ENCODE peak calls at places on chromosomes 12 and 14, in seven cellular contexts. N is CD4-positive, alpha-beta T cell; O is CMK; Z is mucosa of gallbladder; X is SJCRH30; E is MG63; D is fibroblast of the aortic adventitia. F is an unnamed sample.
A peak's percentile ranks its signal among the peaks of the same experiment; 100 is the strongest.

GRCh38 chr14:68715032-68715924 is 77.6 kb downstream of the ZFP36L1 start:
- DNase-seq in Z (no peak), O (no peak), X (peak; percentile 88), D (no peak), N (no peak), E (no peak), F (no peak)

GRCh38 chr14:89266754-89267153 is 150.3 kb downstream of the FOXN3 start:
- DNase-seq in N (no peak), D (no peak), X (no peak), Z (no peak), O (no peak), E (no peak), F (no peak)

GRCh38 chr12:95266250-95266649 is 48.6 kb downstream of the VEZT start:
- DNase-seq in X (no peak), E (no peak), O (no peak), N (no peak), Z (no peak), D (no peak), F (no peak)

GRCh38 chr12:102874819-102875218 is 42.2 kb downstream of the PAH start:
- DNase-seq in O (no peak), D (no peak), Z (no peak), E (no peak), N (no peak), X (no peak), F (no peak)

GRCh38 chr12:129331356-129332085 is 478.2 kb downstream of the GLT1D1 start:
- DNase-seq in X (no peak), N (no peak), D (no peak), O (no peak), E (no peak), Z (no peak), F (no peak)

GRCh38 chr14:97697772-97698171 is 900.6 kb downstream of the VRK1 start:
- DNase-seq in O (no peak), E (no peak), X (no peak), D (no peak), N (no peak), Z (no peak), F (no peak)

GRCh38 chr12:95169368-95169767 is 47.9 kb downstream of the FGD6 start:
- DNase-seq in Z (peak; percentile 64), N (no peak), D (peak; percentile 67), X (peak; percentile 12), O (peak; percentile 27), E (peak; percentile 45), F (no peak)

GRCh38 chr12:120992989-120993388 is 14.6 kb downstream of the HNF1A start:
- DNase-seq in X (no peak), N (no peak), O (no peak), Z (no peak), D (no peak), E (no peak), F (no peak)

GRCh38 chr12:123278150-123278627 is 6.5 kb upstream of the CDK2AP1 start:
- DNase-seq in D (no peak), E (no peak), Z (no peak), O (no peak), X (no peak), N (no peak), F (no peak)

GRCh38 chr12:27119797-27120196 is 37.4 kb upstream of the C12orf71 start:
- DNase-seq in N (no peak), Z (no peak), O (no peak), E (no peak), D (no peak), X (no peak), F (no peak)

GRCh38 chr14:92696356-92696755 is 52.1 kb downstream of the LGMN start:
- DNase-seq in E (no peak), Z (no peak), D (no peak), N (no peak), O (no peak), X (no peak), F (no peak)

GRCh38 chr12:10740182-10740581 is 17.1 kb upstream of the YBX3 start:
- DNase-seq in O (no peak), N (no peak), D (no peak), X (no peak), E (no peak), Z (no peak), F (no peak)

GRCh38 chr12:30719060-30719459 is 23.4 kb upstream of the IPO8 start:
- DNase-seq in E (peak; percentile 84), X (no peak), O (no peak), N (no peak), Z (no peak), D (peak; percentile 72), F (no peak)

GRCh38 chr14:22099942-22100763 is 426.5 kb upstream of the OR4E1 start:
- DNase-seq in D (peak; percentile 32), N (peak; percentile 58), O (no peak), X (peak; percentile 13), Z (peak; percentile 70), E (peak; percentile 22), F (peak; percentile 70)

GRCh38 chr12:60123443-60124000 is 527.7 kb downstream of the SLC16A7 start:
- DNase-seq in E (no peak), O (no peak), N (no peak), Z (no peak), D (peak; percentile 34), X (no peak), F (no peak)

GRCh38 chr14:66240112-66240511 is 246.1 kb upstream of the CCDC196 start:
- DNase-seq in E (no peak), D (peak; percentile 31), Z (no peak), X (no peak), O (no peak), N (no peak), F (no peak)

GRCh38 chr14:90626550-90626949 is 189.7 kb downstream of the TTC7B start:
- DNase-seq in E (no peak), D (no peak), X (no peak), Z (no peak), O (no peak), N (no peak), F (no peak)

GRCh38 chr14:39762576-39763401 is 330.6 kb upstream of the FBXO33 start:
- DNase-seq in N (no peak), Z (no peak), E (no peak), X (no peak), D (no peak), O (no peak), F (no peak)

GRCh38 chr14:55356913-55357312 is 54.7 kb downstream of the ATG14 start:
- DNase-seq in Z (no peak), N (no peak), O (no peak), D (no peak), X (no peak), E (no peak), F (no peak)

GRCh38 chr12:11798856-11799530 is 149.5 kb downstream of the ETV6 start:
- DNase-seq in Z (no peak), D (peak; percentile 86), X (peak; percentile 71), E (peak; percentile 75), N (no peak), O (peak; percentile 99), F (no peak)

GRCh38 chr12:84070311-84070710 is 842.3 kb downstream of the SLC6A15 start:
- DNase-seq in X (peak; percentile 3), N (no peak), Z (no peak), E (no peak), O (no peak), D (peak; percentile 85), F (peak; percentile 41)

GRCh38 chr12:10641735-10642500 is 28.5 kb upstream of the MAGOHB start:
- DNase-seq in E (peak; percentile 14), Z (peak; percentile 35), X (no peak), N (no peak), O (no peak), D (peak; percentile 65), F (no peak)

GRCh38 chr14:32468955-32469354 is 139.9 kb downstream of the AKAP6 start:
- DNase-seq in O (no peak), X (peak; percentile 32), N (no peak), D (peak; percentile 82), Z (no peak), E (peak; percentile 26), F (no peak)

GRCh38 chr14:81219821-81220487 is 805 bp downstream of the GTF2A1 start:
- DNase-seq in N (peak; percentile 46), E (peak; percentile 7), D (no peak), O (no peak), Z (peak; percentile 27), X (peak; percentile 47), F (peak; percentile 52)

GRCh38 chr12:103933237-103933636 is 3.0 kb downstream of the HSP90B1 start:
- DNase-seq in Z (no peak), D (no peak), E (no peak), X (no peak), N (no peak), O (no peak), F (no peak)

GRCh38 chr14:32396874-32397273 is 67.8 kb downstream of the AKAP6 start:
- DNase-seq in Z (no peak), X (no peak), D (no peak), O (no peak), E (no peak), N (no peak), F (no peak)

GRCh38 chr12:74527491-74527890 is 10.1 kb upstream of the ATXN7L3B start:
- DNase-seq in E (no peak), X (no peak), O (no peak), Z (no peak), D (no peak), N (no peak), F (no peak)

GRCh38 chr14:53209370-53209769 is 56.2 kb upstream of the DDHD1 start:
- DNase-seq in Z (no peak), N (no peak), X (no peak), E (no peak), D (peak; percentile 51), O (no peak), F (no peak)

GRCh38 chr14:100721568-100721967 is 5.1 kb upstream of the DLK1 start:
- DNase-seq in E (no peak), O (no peak), D (no peak), N (no peak), X (no peak), Z (no peak), F (no peak)

GRCh38 chr14:51581017-51581881 is 70.5 kb upstream of the FRMD6 start:
- DNase-seq in E (no peak), Z (no peak), N (no peak), D (peak; percentile 93), O (no peak), X (no peak), F (no peak)

GRCh38 chr14:29311983-29312382 is 545.4 kb downstream of the FOXG1 start:
- DNase-seq in X (no peak), O (no peak), E (no peak), N (no peak), D (no peak), Z (no peak), F (no peak)

GRCh38 chr14:102688290-102688689 is 89.0 kb upstream of the TRAF3 start:
- DNase-seq in X (no peak), E (no peak), O (no peak), N (no peak), Z (no peak), D (no peak), F (no peak)

GRCh38 chr14:51419685-51420084 is 179.6 kb downstream of the TMX1 start:
- DNase-seq in O (no peak), X (no peak), E (no peak), D (no peak), Z (no peak), N (peak; percentile 21), F (no peak)

GRCh38 chr12:31222620-31223222 is 103.2 kb downstream of the SINHCAF start:
- DNase-seq in Z (no peak), D (no peak), E (no peak), N (no peak), X (no peak), O (no peak), F (no peak)

GRCh38 chr12:109448707-109449390 is 28.3 kb downstream of the KCTD10 start:
- DNase-seq in E (no peak), Z (no peak), O (no peak), D (peak; percentile 23), N (no peak), X (no peak), F (no peak)

GRCh38 chr12:91460457-91460856 is 277.8 kb upstream of the DCN start:
- DNase-seq in E (no peak), N (no peak), O (no peak), X (no peak), Z (no peak), D (no peak), F (no peak)

GRCh38 chr14:76917158-76917596 is 91.0 kb downstream of the LRRC74A start:
- DNase-seq in Z (peak; percentile 55), D (peak; percentile 86), N (no peak), X (peak; percentile 88), E (peak; percentile 59), O (no peak), F (no peak)

F was measured in ureter.